ENCODE peak calls at places on chromosomes 6 and 20, in five cellular contexts. One of them, this sample, is unnamed.

GRCh38 chr6:144395014-144395413 is 109.9 kb downstream of the UTRN start:
- DNase-seq in NCI-H1417: no peak
- DNase-seq in cardiac fibroblast: no peak
- DNase-seq in GM19239: no peak
- DNase-seq in stimulated activated CD4-positive, alpha-beta T cell treated with anti-CD3 and anti-CD28 coated beads, TNF-alpha, amount 100 ng/mL, for 4 hours: no peak
- DNase-seq in this sample: no peak

GRCh38 chr20:21503345-21503744 is 10.5 kb downstream of the NKX2-2 start:
- DNase-seq in NCI-H1417: no peak
- DNase-seq in GM19239: peak
- DNase-seq in cardiac fibroblast: no peak
- DNase-seq in stimulated activated CD4-positive, alpha-beta T cell treated with anti-CD3 and anti-CD28 coated beads, TNF-alpha, amount 100 ng/mL, for 4 hours: no peak
- DNase-seq in this sample: no peak

GRCh38 chr6:24549674-24550418 is 55.1 kb downstream of the ALDH5A1 start:
- DNase-seq in stimulated activated CD4-positive, alpha-beta T cell treated with anti-CD3 and anti-CD28 coated beads, TNF-alpha, amount 100 ng/mL, for 4 hours: no peak
- DNase-seq in cardiac fibroblast: no peak
- DNase-seq in NCI-H1417: no peak
- DNase-seq in GM19239: no peak
- DNase-seq in this sample: no peak

GRCh38 chr6:119170427-119171407 is 92.3 kb upstream of the FAM184A start:
- DNase-seq in NCI-H1417: no peak
- DNase-seq in GM19239: no peak
- DNase-seq in cardiac fibroblast: peak
- DNase-seq in stimulated activated CD4-positive, alpha-beta T cell treated with anti-CD3 and anti-CD28 coated beads, TNF-alpha, amount 100 ng/mL, for 4 hours: no peak
- DNase-seq in this sample: no peak

GRCh38 chr6:157230971-157231370 is 92.3 kb downstream of the TMEM242 start:
- DNase-seq in stimulated activated CD4-positive, alpha-beta T cell treated with anti-CD3 and anti-CD28 coated beads, TNF-alpha, amount 100 ng/mL, for 4 hours: no peak
- DNase-seq in NCI-H1417: no peak
- DNase-seq in GM19239: no peak
- DNase-seq in cardiac fibroblast: no peak
- DNase-seq in this sample: no peak

GRCh38 chr20:45104786-45105185 is 3.9 kb upstream of the KCNS1 start:
- DNase-seq in stimulated activated CD4-positive, alpha-beta T cell treated with anti-CD3 and anti-CD28 coated beads, TNF-alpha, amount 100 ng/mL, for 4 hours: no peak
- DNase-seq in NCI-H1417: no peak
- DNase-seq in cardiac fibroblast: peak
- DNase-seq in GM19239: no peak
- DNase-seq in this sample: no peak

GRCh38 chr6:117270121-117270959 is 5.0 kb downstream of the VGLL2 start:
- DNase-seq in GM19239: no peak
- DNase-seq in cardiac fibroblast: no peak
- DNase-seq in NCI-H1417: no peak
- DNase-seq in stimulated activated CD4-positive, alpha-beta T cell treated with anti-CD3 and anti-CD28 coated beads, TNF-alpha, amount 100 ng/mL, for 4 hours: no peak
- DNase-seq in this sample: no peak

GRCh38 chr6:36659271-36659670 is 19.2 kb upstream of the CDKN1A start:
- DNase-seq in stimulated activated CD4-positive, alpha-beta T cell treated with anti-CD3 and anti-CD28 coated beads, TNF-alpha, amount 100 ng/mL, for 4 hours: no peak
- DNase-seq in cardiac fibroblast: peak
- DNase-seq in NCI-H1417: no peak
- DNase-seq in GM19239: no peak
- DNase-seq in this sample: no peak

GRCh38 chr6:84892666-84893065 is 128.3 kb upstream of the TBX18 start:
- DNase-seq in NCI-H1417: no peak
- DNase-seq in GM19239: no peak
- DNase-seq in stimulated activated CD4-positive, alpha-beta T cell treated with anti-CD3 and anti-CD28 coated beads, TNF-alpha, amount 100 ng/mL, for 4 hours: no peak
- DNase-seq in cardiac fibroblast: peak
- DNase-seq in this sample: no peak

GRCh38 chr6:112886415-112886814 is 539.3 kb downstream of the RFPL4B start:
- DNase-seq in NCI-H1417: no peak
- DNase-seq in stimulated activated CD4-positive, alpha-beta T cell treated with anti-CD3 and anti-CD28 coated beads, TNF-alpha, amount 100 ng/mL, for 4 hours: no peak
- DNase-seq in GM19239: no peak
- DNase-seq in cardiac fibroblast: no peak
- DNase-seq in this sample: no peak

GRCh38 chr20:51678041-51678697 is 90.0 kb downstream of the ATP9A start:
- DNase-seq in cardiac fibroblast: peak
- DNase-seq in NCI-H1417: peak
- DNase-seq in GM19239: no peak
- DNase-seq in stimulated activated CD4-positive, alpha-beta T cell treated with anti-CD3 and anti-CD28 coated beads, TNF-alpha, amount 100 ng/mL, for 4 hours: no peak
- DNase-seq in this sample: no peak

GRCh38 chr6:125477141-125477540 is 175.4 kb upstream of the HDDC2 start:
- DNase-seq in cardiac fibroblast: no peak
- DNase-seq in stimulated activated CD4-positive, alpha-beta T cell treated with anti-CD3 and anti-CD28 coated beads, TNF-alpha, amount 100 ng/mL, for 4 hours: no peak
- DNase-seq in GM19239: no peak
- DNase-seq in NCI-H1417: no peak
- DNase-seq in this sample: no peak

GRCh38 chr20:25203089-25203488 is 7.6 kb downstream of the ENTPD6 start:
- DNase-seq in stimulated activated CD4-positive, alpha-beta T cell treated with anti-CD3 and anti-CD28 coated beads, TNF-alpha, amount 100 ng/mL, for 4 hours: no peak
- DNase-seq in cardiac fibroblast: no peak
- DNase-seq in NCI-H1417: no peak
- DNase-seq in GM19239: no peak
- DNase-seq in this sample: no peak

GRCh38 chr20:4999788-5000187 is 1.5 kb downstream of the SLC23A2 start:
- DNase-seq in cardiac fibroblast: no peak
- DNase-seq in NCI-H1417: peak
- DNase-seq in GM19239: no peak
- DNase-seq in stimulated activated CD4-positive, alpha-beta T cell treated with anti-CD3 and anti-CD28 coated beads, TNF-alpha, amount 100 ng/mL, for 4 hours: no peak
- DNase-seq in this sample: no peak

GRCh38 chr20:9353180-9353915 is 161.0 kb upstream of the LAMP5 start:
- DNase-seq in GM19239: no peak
- DNase-seq in NCI-H1417: no peak
- DNase-seq in stimulated activated CD4-positive, alpha-beta T cell treated with anti-CD3 and anti-CD28 coated beads, TNF-alpha, amount 100 ng/mL, for 4 hours: no peak
- DNase-seq in cardiac fibroblast: no peak
- DNase-seq in this sample: no peak

GRCh38 chr20:4604580-4604979 is 117.1 kb upstream of the PRND start:
- DNase-seq in stimulated activated CD4-positive, alpha-beta T cell treated with anti-CD3 and anti-CD28 coated beads, TNF-alpha, amount 100 ng/mL, for 4 hours: no peak
- DNase-seq in cardiac fibroblast: no peak
- DNase-seq in GM19239: no peak
- DNase-seq in NCI-H1417: no peak
- DNase-seq in this sample: no peak

GRCh38 chr6:53986165-53986720 is 125.0 kb upstream of the MLIP start:
- DNase-seq in cardiac fibroblast: peak
- DNase-seq in NCI-H1417: peak
- DNase-seq in GM19239: no peak
- DNase-seq in stimulated activated CD4-positive, alpha-beta T cell treated with anti-CD3 and anti-CD28 coated beads, TNF-alpha, amount 100 ng/mL, for 4 hours: no peak
- DNase-seq in this sample: no peak

GRCh38 chr6:35044145-35044745 is 96.9 kb downstream of the TCP11 start:
- DNase-seq in stimulated activated CD4-positive, alpha-beta T cell treated with anti-CD3 and anti-CD28 coated beads, TNF-alpha, amount 100 ng/mL, for 4 hours: no peak
- DNase-seq in GM19239: no peak
- DNase-seq in NCI-H1417: peak
- DNase-seq in cardiac fibroblast: peak
- DNase-seq in this sample: no peak

GRCh38 chr6:113732384-113732966 is 124.7 kb upstream of the MARCKS start:
- DNase-seq in cardiac fibroblast: peak
- DNase-seq in NCI-H1417: no peak
- DNase-seq in stimulated activated CD4-positive, alpha-beta T cell treated with anti-CD3 and anti-CD28 coated beads, TNF-alpha, amount 100 ng/mL, for 4 hours: no peak
- DNase-seq in GM19239: no peak
- DNase-seq in this sample: no peak

GRCh38 chr6:16619017-16619416 is 142.2 kb downstream of the ATXN1 start:
- DNase-seq in cardiac fibroblast: peak
- DNase-seq in stimulated activated CD4-positive, alpha-beta T cell treated with anti-CD3 and anti-CD28 coated beads, TNF-alpha, amount 100 ng/mL, for 4 hours: no peak
- DNase-seq in NCI-H1417: no peak
- DNase-seq in GM19239: no peak
- DNase-seq in this sample: no peak

GRCh38 chr6:110356778-110357177 is 1.4 kb downstream of the METTL24 start:
- DNase-seq in NCI-H1417: no peak
- DNase-seq in stimulated activated CD4-positive, alpha-beta T cell treated with anti-CD3 and anti-CD28 coated beads, TNF-alpha, amount 100 ng/mL, for 4 hours: no peak
- DNase-seq in cardiac fibroblast: no peak
- DNase-seq in GM19239: no peak
- DNase-seq in this sample: no peak

GRCh38 chr6:130223508-130223907 is 757 bp upstream of the SAMD3 start:
- DNase-seq in stimulated activated CD4-positive, alpha-beta T cell treated with anti-CD3 and anti-CD28 coated beads, TNF-alpha, amount 100 ng/mL, for 4 hours: peak
- DNase-seq in NCI-H1417: no peak
- DNase-seq in GM19239: peak
- DNase-seq in cardiac fibroblast: no peak
- DNase-seq in this sample: peak

GRCh38 chr20:62787329-62787728 is 8.9 kb upstream of the MRGBP start:
- DNase-seq in cardiac fibroblast: no peak
- DNase-seq in stimulated activated CD4-positive, alpha-beta T cell treated with anti-CD3 and anti-CD28 coated beads, TNF-alpha, amount 100 ng/mL, for 4 hours: no peak
- DNase-seq in GM19239: no peak
- DNase-seq in NCI-H1417: no peak
- DNase-seq in this sample: no peak

This sample was measured in activated naive CD4-positive, alpha-beta T cell treated with anti-CD3 and anti-CD28 coated beads, Interleukin-2, amount 50 U/mL, for 72 hours.